ENCODE peak calls at places on chromosomes 7 and 10, in six cellular contexts. A is AG04450, L is choroid plexus epithelial cell, T is IMR-90, H is fibroblast of villous mesenchyme, Q is GM20000. S is an unnamed sample.

GRCh38 chr10:17109475-17110207 is 20.0 kb downstream of the CUBN start:
- DNase-seq in Q (no peak), H (peak), T (peak), A (peak), L (peak), S (no peak)

GRCh38 chr7:155867734-155868400 is 55.6 kb upstream of the SHH start:
- DNase-seq in H (no peak), Q (no peak), L (no peak), T (no peak), A (no peak), S (no peak)

GRCh38 chr7:50217961-50218360 is 86.6 kb upstream of the IKZF1 start:
- DNase-seq in Q (no peak), L (no peak), H (no peak), T (no peak), A (no peak), S (no peak)

GRCh38 chr7:1386623-1387220 is 72.5 kb downstream of the MICALL2 start:
- DNase-seq in Q (no peak), H (no peak), T (no peak), L (no peak), A (no peak), S (no peak)

GRCh38 chr10:132335189-132336063 is 3.4 kb downstream of the LRRC27 start:
- DNase-seq in L (no peak), T (no peak), A (no peak), H (peak), Q (peak), S (no peak)

GRCh38 chr10:35447693-35448407 is 111.5 kb downstream of the CCNY start:
- DNase-seq in H (peak), Q (no peak), L (peak), A (no peak), T (peak), S (no peak)

GRCh38 chr7:4607321-4607729 is 74.8 kb upstream of the FOXK1 start:
- DNase-seq in L (no peak), H (no peak), A (no peak), Q (no peak), T (no peak), S (no peak)

GRCh38 chr7:12764355-12765000 is 77.0 kb downstream of the ARL4A start:
- DNase-seq in A (no peak), T (peak), H (peak), Q (no peak), L (no peak), S (no peak)

GRCh38 chr10:34139559-34139958 is 675.5 kb downstream of the PARD3 start:
- DNase-seq in T (peak), L (peak), H (peak), A (no peak), Q (no peak), S (no peak)

GRCh38 chr10:73601486-73601921 is 10.4 kb upstream of the USP54 start:
- DNase-seq in Q (no peak), H (no peak), A (no peak), T (peak), L (peak), S (no peak)

GRCh38 chr10:43263551-43264323 is 3.1 kb downstream of the RASGEF1A start:
- DNase-seq in Q (no peak), L (no peak), H (no peak), A (no peak), T (no peak), S (no peak)
- TF ChIP-seq CTCF in Q (no peak), L (peak), H (peak), A (peak), T (peak), S (peak)

GRCh38 chr10:69862882-69863530 is 61.3 kb downstream of the COL13A1 start:
- DNase-seq in L (no peak), T (no peak), Q (no peak), A (no peak), H (no peak), S (no peak)

GRCh38 chr10:69864321-69864720 is 62.6 kb downstream of the COL13A1 start:
- DNase-seq in T (peak), Q (no peak), A (peak), H (peak), L (peak), S (no peak)

GRCh38 chr10:69863580-69863979 is 61.9 kb downstream of the COL13A1 start:
- DNase-seq in T (peak), A (no peak), L (peak), Q (no peak), H (peak), S (no peak)

GRCh38 chr10:69860290-69860689 is 58.6 kb downstream of the COL13A1 start:
- DNase-seq in L (no peak), T (no peak), A (no peak), H (no peak), Q (no peak), S (no peak)

DNA sequence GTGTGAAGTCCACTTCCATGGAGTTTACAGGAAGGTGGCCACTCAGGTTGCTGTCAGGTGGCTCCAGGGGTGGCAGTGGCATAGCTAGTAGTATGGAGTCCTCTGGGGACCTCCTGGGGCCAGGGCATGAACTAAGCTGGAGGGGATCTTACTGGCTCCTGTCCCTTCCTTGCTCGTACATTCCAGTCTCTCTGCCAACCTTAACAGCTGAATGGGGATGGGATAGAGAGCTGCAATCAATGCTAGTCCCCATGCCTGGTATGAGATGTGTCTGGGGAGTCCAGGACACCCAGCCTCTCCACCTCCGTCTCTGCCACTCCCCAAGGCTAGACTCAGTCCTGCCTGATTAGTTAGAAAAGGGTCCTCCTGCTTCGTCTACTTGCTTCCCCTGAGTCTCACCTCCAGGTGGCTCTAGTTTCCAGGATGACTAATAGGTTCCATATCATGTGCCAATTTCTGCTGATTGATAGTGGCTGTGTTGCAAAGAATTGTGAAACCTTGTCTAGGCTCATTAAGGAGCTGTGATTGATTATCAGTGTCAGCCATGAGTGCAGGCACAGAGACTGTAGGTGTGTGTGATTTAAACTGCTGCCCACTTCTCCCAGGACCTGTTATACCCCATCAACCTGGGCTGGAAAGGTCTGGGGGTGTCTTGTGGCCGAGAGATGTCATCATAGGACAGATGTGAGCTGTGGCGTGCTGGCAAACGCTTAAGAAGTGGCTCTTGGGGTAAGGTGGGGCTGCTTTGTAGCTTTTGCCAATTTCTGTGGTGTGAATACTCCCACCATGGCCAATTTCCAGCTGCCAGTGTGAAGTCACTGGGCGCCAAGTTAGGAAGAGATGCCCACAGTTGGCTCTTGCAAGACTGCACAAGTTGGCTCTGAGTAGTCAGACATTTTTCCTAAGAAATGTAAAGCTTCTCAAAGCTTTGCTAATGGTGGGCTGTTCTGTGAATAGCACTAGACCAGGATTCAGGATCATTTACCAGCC is 59.8 kb downstream of the COL13A1 start:
- DNase-seq in T (peak), L (peak), Q (no peak), A (no peak), H (peak), S (no peak)
- TF ChIP-seq CTCF in T (peak), L (peak), Q (no peak), A (peak), H (peak), S (peak)

DNA sequence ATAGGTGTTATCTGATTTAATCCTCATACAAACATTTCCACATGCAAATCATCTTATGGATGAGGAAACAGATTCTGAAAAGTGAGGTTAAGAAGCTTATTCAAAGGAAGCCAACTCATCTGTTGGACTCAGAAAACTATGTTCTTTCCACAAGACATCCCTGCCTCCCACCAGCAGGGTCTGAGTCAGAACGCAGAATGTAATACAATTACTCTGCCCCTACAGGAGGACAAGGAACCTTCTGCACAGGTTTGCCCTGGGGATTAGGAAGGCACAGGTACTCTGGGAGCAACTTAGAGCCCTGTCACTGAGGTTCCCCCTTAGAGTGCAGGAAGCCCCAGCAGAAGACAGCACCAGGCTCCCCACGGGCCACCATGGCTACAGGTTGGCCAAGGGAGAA is 255.7 kb downstream of the TNS3 start:
- DNase-seq in A (peak), L (peak), H (peak), Q (no peak), T (peak), S (no peak)
- TF ChIP-seq CTCF in A (peak), L (peak), H (peak), Q (no peak), T (peak), S (no peak)

GRCh38 chr7:27751888-27752660 is 12.1 kb downstream of the TAX1BP1 start:
- DNase-seq in H (no peak), T (no peak), L (no peak), A (no peak), Q (no peak), S (no peak)

GRCh38 chr7:27746978-27747377 is 7.0 kb downstream of the TAX1BP1 start:
- DNase-seq in A (no peak), T (peak), Q (no peak), H (no peak), L (no peak), S (no peak)

GRCh38 chr7:27750336-27750735 is 10.4 kb downstream of the TAX1BP1 start:
- DNase-seq in Q (no peak), A (no peak), H (peak), T (no peak), L (no peak), S (no peak)

GRCh38 chr7:27745064-27745583 is 5.2 kb downstream of the TAX1BP1 start:
- DNase-seq in A (peak), H (peak), L (peak), Q (no peak), T (peak), S (no peak)

GRCh38 chr7:27747969-27748368 is 8.0 kb downstream of the TAX1BP1 start:
- DNase-seq in L (no peak), Q (no peak), T (no peak), H (no peak), A (no peak), S (no peak)
- TF ChIP-seq CTCF in L (no peak), Q (no peak), T (no peak), H (no peak), A (no peak), S (no peak)

GRCh38 chr10:4825868-4826787 is at the start of gene AKR1E2:
- DNase-seq in H (peak), L (peak), T (peak), Q (peak), A (peak), S (no peak)
- TF ChIP-seq CTCF in H (no peak), L (no peak), T (no peak), Q (no peak), A (no peak), S (no peak)

GRCh38 chr10:29948971-29949370 is 110.4 kb downstream of the JCAD start:
- DNase-seq in L (peak), A (no peak), H (no peak), T (no peak), Q (no peak), S (no peak)

GRCh38 chr10:29946953-29947700 is 112.3 kb downstream of the JCAD start:
- DNase-seq in Q (no peak), L (peak), A (peak), H (peak), T (peak), S (no peak)

GRCh38 chr10:29946614-29946952 is 112.8 kb downstream of the JCAD start:
- DNase-seq in A (no peak), L (no peak), H (no peak), T (no peak), Q (no peak), S (no peak)

GRCh38 chr10:29949411-29950011 is 109.9 kb downstream of the JCAD start:
- DNase-seq in H (peak), Q (no peak), A (peak), T (peak), L (peak), S (no peak)

DNA sequence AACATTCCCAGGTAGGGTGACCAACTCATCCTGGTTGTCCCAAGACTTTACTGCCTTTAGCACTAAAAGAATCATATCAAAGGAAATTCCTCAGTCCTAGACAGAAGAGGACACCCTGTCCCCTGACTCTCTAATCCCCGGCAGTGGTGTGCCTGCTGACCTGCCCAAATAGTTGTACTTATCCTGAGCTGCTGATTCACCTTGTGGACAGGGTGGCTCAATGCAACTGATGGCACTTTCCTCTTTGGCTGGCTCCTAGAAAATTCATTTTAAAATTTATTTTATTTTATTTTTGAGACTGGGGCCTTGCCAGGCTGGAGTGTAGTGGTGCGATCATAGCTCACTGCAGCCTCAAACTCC is 111.7 kb downstream of the JCAD start:
- DNase-seq in T (no peak), H (no peak), L (no peak), A (no peak), Q (no peak), S (no peak)
- TF ChIP-seq CTCF in T (no peak), H (no peak), L (peak), A (no peak), Q (no peak), S (no peak)

GRCh38 chr10:56349611-56350010 is 11.4 kb downstream of the ZWINT start:
- DNase-seq in L (no peak), A (no peak), H (no peak), T (no peak), Q (no peak), S (no peak)
- TF ChIP-seq CTCF in L (peak), A (peak), H (peak), T (peak), Q (no peak), S (peak)

GRCh38 chr10:71982269-71983178 is 18.3 kb downstream of the CHST3 start:
- DNase-seq in L (no peak), H (no peak), Q (no peak), T (no peak), A (no peak), S (no peak)
- TF ChIP-seq CTCF in L (no peak), H (no peak), Q (no peak), T (no peak), A (no peak), S (peak)

GRCh38 chr7:82726038-82726800 is 282.6 kb upstream of the CACNA2D1 start:
- DNase-seq in A (no peak), H (no peak), L (no peak), T (no peak), Q (no peak), S (no peak)
- TF ChIP-seq CTCF in A (no peak), H (no peak), L (no peak), T (no peak), Q (no peak), S (no peak)

GRCh38 chr10:93445097-93445960 is 36.8 kb downstream of the MYOF start:
- DNase-seq in Q (no peak), T (peak), H (peak), A (peak), L (peak), S (no peak)
- TF ChIP-seq CTCF in Q (no peak), T (no peak), H (no peak), A (no peak), L (no peak), S (no peak)